ENCODE peak calls at places on chromosome 16, in six cellular contexts. One of them, this sample, is unnamed. For H3K27me3, the result is how much of the 10 kb centered on the place peaks cover.

GRCh38 chr16:1723450-1724147 is 17.6 kb downstream of the MAPK8IP3 start:
- DNase-seq in lung: no peak
- DNase-seq in AG04450: no peak
- DNase-seq in ovary: no peak
- DNase-seq in left ventricle myocardium inferior: no peak
- DNase-seq in HCT116: no peak
- DNase-seq in this sample: peak

GRCh38 chr16:10946308-10946707 is 1.9 kb downstream of the CLEC16A start:
- DNase-seq in ovary: no peak
- DNase-seq in left ventricle myocardium inferior: no peak
- DNase-seq in HCT116: no peak
- DNase-seq in AG04450: no peak
- DNase-seq in lung: peak
- DNase-seq in this sample: no peak

GRCh38 chr16:22789281-22789945 is 24.5 kb upstream of the HS3ST2 start:
- DNase-seq in HCT116: no peak
- DNase-seq in lung: no peak
- DNase-seq in ovary: no peak
- DNase-seq in AG04450: no peak
- DNase-seq in left ventricle myocardium inferior: no peak
- DNase-seq in this sample: no peak

GRCh38 chr16:63315229-63315628 is 1279.0 kb upstream of the CDH8 start:
- DNase-seq in HCT116: no peak
- DNase-seq in left ventricle myocardium inferior: no peak
- DNase-seq in AG04450: no peak
- DNase-seq in ovary: no peak
- DNase-seq in lung: no peak
- DNase-seq in this sample: no peak

GRCh38 chr16:23835390-23836077 is at the start of gene PRKCB:
- DNase-seq in left ventricle myocardium inferior: peak
- DNase-seq in lung: peak
- DNase-seq in HCT116: no peak
- DNase-seq in AG04450: no peak
- DNase-seq in ovary: peak
- DNase-seq in this sample: peak

GRCh38 chr16:1825381-1825863 is 1.2 kb downstream of the HAGH start:
- DNase-seq in HCT116: no peak
- DNase-seq in ovary: no peak
- DNase-seq in left ventricle myocardium inferior: no peak
- DNase-seq in AG04450: no peak
- DNase-seq in lung: no peak
- DNase-seq in this sample: peak

GRCh38 chr16:77748426-77748825 is 26.1 kb downstream of the NUDT7 start:
- DNase-seq in HCT116: no peak
- DNase-seq in left ventricle myocardium inferior: no peak
- DNase-seq in lung: no peak
- DNase-seq in ovary: no peak
- DNase-seq in AG04450: no peak
- DNase-seq in this sample: no peak

GRCh38 chr16:56189990-56190902 is 1.0 kb upstream of the GNAO1 start:
- DNase-seq in HCT116: no peak
- DNase-seq in ovary: no peak
- DNase-seq in left ventricle myocardium inferior: no peak
- DNase-seq in AG04450: no peak
- DNase-seq in lung: no peak
- DNase-seq in this sample: peak

GRCh38 chr16:69176033-69176780 is 10.8 kb upstream of the SNTB2 start:
- DNase-seq in left ventricle myocardium inferior: no peak
- DNase-seq in AG04450: peak
- DNase-seq in ovary: no peak
- DNase-seq in HCT116: no peak
- DNase-seq in lung: no peak
- DNase-seq in this sample: no peak

GRCh38 chr16:28899882-28900600 is 21.8 kb downstream of the ATP2A1 start:
- DNase-seq in lung: no peak
- DNase-seq in ovary: no peak
- DNase-seq in left ventricle myocardium inferior: no peak
- DNase-seq in AG04450: no peak
- DNase-seq in HCT116: no peak
- DNase-seq in this sample: no peak

GRCh38 chr16:68642436-68643064 is 2.6 kb upstream of the CDH3 start:
- DNase-seq in ovary: peak
- DNase-seq in left ventricle myocardium inferior: no peak
- DNase-seq in AG04450: no peak
- DNase-seq in lung: peak
- DNase-seq in HCT116: no peak
- DNase-seq in this sample: no peak

GRCh38 chr16:56013962-56014552 is 138.9 kb upstream of the CES5A start:
- DNase-seq in lung: peak
- DNase-seq in ovary: no peak
- DNase-seq in left ventricle myocardium inferior: peak
- DNase-seq in HCT116: peak
- DNase-seq in AG04450: no peak
- DNase-seq in this sample: peak

GRCh38 chr16:68416057-68417046 is 32.0 kb downstream of the SMPD3 start:
- DNase-seq in lung: peak
- DNase-seq in AG04450: no peak
- DNase-seq in ovary: no peak
- DNase-seq in left ventricle myocardium inferior: no peak
- DNase-seq in HCT116: no peak
- DNase-seq in this sample: no peak

GRCh38 chr16:56983211-56983751 is 6.1 kb upstream of the NLRC5 start:
- DNase-seq in AG04450: no peak
- DNase-seq in left ventricle myocardium inferior: no peak
- DNase-seq in ovary: no peak
- DNase-seq in lung: no peak
- DNase-seq in HCT116: no peak
- DNase-seq in this sample: no peak

GRCh38 chr16:79283578-79283977 is 317.0 kb downstream of the MAF start:
- DNase-seq in AG04450: no peak
- DNase-seq in lung: no peak
- DNase-seq in HCT116: no peak
- DNase-seq in ovary: no peak
- DNase-seq in left ventricle myocardium inferior: no peak
- DNase-seq in this sample: no peak

GRCh38 chr16:65125871-65126270 is 4.0 kb upstream of the CDH11 start:
- DNase-seq in HCT116: no peak
- DNase-seq in ovary: peak
- DNase-seq in left ventricle myocardium inferior: no peak
- DNase-seq in lung: no peak
- DNase-seq in AG04450: no peak
- DNase-seq in this sample: no peak

GRCh38 chr16:15613676-15614075 is 29.3 kb downstream of the MARF1 start:
- DNase-seq in lung: no peak
- DNase-seq in AG04450: no peak
- DNase-seq in HCT116: peak
- DNase-seq in ovary: no peak
- DNase-seq in left ventricle myocardium inferior: no peak
- DNase-seq in this sample: no peak

GRCh38 chr16:83420206-83420760 is 387.5 kb upstream of the HSBP1 start:
- DNase-seq in AG04450: no peak
- DNase-seq in left ventricle myocardium inferior: no peak
- DNase-seq in HCT116: no peak
- DNase-seq in lung: no peak
- DNase-seq in ovary: no peak
- DNase-seq in this sample: no peak

GRCh38 chr16:68275611-68276191 is 11.4 kb downstream of the SLC7A6 start:
- DNase-seq in AG04450: no peak
- DNase-seq in left ventricle myocardium inferior: no peak
- DNase-seq in ovary: no peak
- DNase-seq in lung: no peak
- DNase-seq in HCT116: no peak
- DNase-seq in this sample: no peak

GRCh38 chr16:25580071-25580470 is 111.7 kb upstream of the HS3ST4 start:
- DNase-seq in lung: no peak
- DNase-seq in HCT116: no peak
- DNase-seq in left ventricle myocardium inferior: no peak
- DNase-seq in ovary: no peak
- DNase-seq in AG04450: no peak
- DNase-seq in this sample: no peak

GRCh38 chr16:30527635-30528178 is 1.3 kb upstream of the ZNF768 start:
- DNase-seq in lung: no peak
- DNase-seq in AG04450: no peak
- DNase-seq in ovary: no peak
- DNase-seq in HCT116: no peak
- DNase-seq in left ventricle myocardium inferior: no peak
- DNase-seq in this sample: no peak

GRCh38 chr16:83137326-83137770 is 510.6 kb downstream of the CDH13 start:
- DNase-seq in HCT116: no peak
- DNase-seq in lung: no peak
- DNase-seq in ovary: no peak
- DNase-seq in left ventricle myocardium inferior: no peak
- DNase-seq in AG04450: peak
- DNase-seq in this sample: no peak

GRCh38 chr16:51465026-51465425 is 314.0 kb upstream of the SALL1 start:
- DNase-seq in lung: no peak
- DNase-seq in left ventricle myocardium inferior: no peak
- DNase-seq in HCT116: no peak
- DNase-seq in AG04450: no peak
- DNase-seq in ovary: no peak
- DNase-seq in this sample: no peak

GRCh38 chr16:30567991-30568638 is 3.4 kb downstream of the ZNF688 start:
- DNase-seq in HCT116: no peak
- DNase-seq in AG04450: peak
- DNase-seq in ovary: no peak
- DNase-seq in lung: no peak
- DNase-seq in left ventricle myocardium inferior: no peak
- DNase-seq in this sample: no peak

GRCh38 chr16:57614546-57615343 is 13.7 kb upstream of the ADGRG1 start:
- DNase-seq in left ventricle myocardium inferior: no peak
- DNase-seq in AG04450: no peak
- DNase-seq in ovary: peak
- DNase-seq in lung: no peak
- DNase-seq in HCT116: no peak
- DNase-seq in this sample: no peak

GRCh38 chr16:77191259-77191969 is 424 bp downstream of the MON1B start:
- DNase-seq in ovary: no peak
- DNase-seq in left ventricle myocardium inferior: no peak
- DNase-seq in AG04450: no peak
- DNase-seq in HCT116: no peak
- DNase-seq in lung: peak
- DNase-seq in this sample: peak

GRCh38 chr16:17743578-17743977 is 272.8 kb upstream of the XYLT1 start:
- DNase-seq in lung: no peak
- DNase-seq in left ventricle myocardium inferior: no peak
- DNase-seq in AG04450: no peak
- DNase-seq in ovary: no peak
- DNase-seq in HCT116: no peak
- DNase-seq in this sample: no peak

GRCh38 chr16:17748005-17748719 is 277.4 kb upstream of the XYLT1 start:
- DNase-seq in lung: no peak
- DNase-seq in HCT116: no peak
- DNase-seq in ovary: no peak
- DNase-seq in left ventricle myocardium inferior: no peak
- DNase-seq in AG04450: no peak
- DNase-seq in this sample: no peak

GRCh38 chr16:17747357-17747756 is 276.6 kb upstream of the XYLT1 start:
- DNase-seq in HCT116: no peak
- DNase-seq in ovary: no peak
- DNase-seq in left ventricle myocardium inferior: no peak
- DNase-seq in lung: no peak
- DNase-seq in AG04450: no peak
- DNase-seq in this sample: no peak

GRCh38 chr16:17743158-17743557 is 272.4 kb upstream of the XYLT1 start:
- DNase-seq in ovary: no peak
- DNase-seq in AG04450: no peak
- DNase-seq in left ventricle myocardium inferior: no peak
- DNase-seq in HCT116: no peak
- DNase-seq in lung: no peak
- DNase-seq in this sample: no peak

DNA sequence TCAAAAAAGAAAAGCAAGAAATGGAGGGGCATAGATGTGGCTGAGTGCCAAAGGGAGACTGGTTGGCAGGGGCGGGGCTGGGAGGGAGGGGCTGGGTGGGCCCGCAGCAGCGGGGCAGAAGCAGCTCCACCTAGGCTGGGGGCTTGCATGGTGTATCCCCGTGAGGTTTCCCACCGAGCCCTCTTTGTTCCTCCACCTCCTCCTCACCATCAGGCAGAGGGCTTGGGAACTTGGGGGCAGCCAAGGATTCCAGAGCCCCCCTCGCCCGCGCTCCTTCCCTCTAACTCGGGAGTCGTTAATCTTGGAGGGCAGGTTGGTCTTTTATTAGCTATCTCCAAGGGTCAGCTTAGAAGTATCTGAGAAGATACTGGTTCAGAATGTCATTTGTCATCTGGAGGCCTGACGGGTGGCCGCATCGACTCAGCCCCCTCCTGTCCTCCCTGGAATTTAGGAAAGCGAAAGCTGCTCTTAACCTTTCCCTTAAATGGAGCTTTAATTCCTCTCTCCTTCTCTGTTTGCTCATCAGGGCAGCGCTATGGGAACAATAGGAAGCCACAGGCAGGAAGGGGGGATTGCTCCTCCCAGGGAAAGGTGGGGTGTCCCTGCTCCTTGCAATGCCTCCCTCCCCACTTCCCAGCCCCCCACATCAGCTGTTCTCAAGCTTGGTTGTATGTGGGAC is 274.3 kb upstream of the XYLT1 start:
- DNase-seq in AG04450: no peak
- DNase-seq in ovary: no peak
- DNase-seq in HCT116: no peak
- DNase-seq in lung: no peak
- DNase-seq in left ventricle myocardium inferior: no peak
- DNase-seq in this sample: no peak
- H3K4me3 ChIP-seq in AG04450: peak
- H3K4me3 ChIP-seq in ovary: peak
- H3K4me3 ChIP-seq in HCT116: no peak
- H3K4me3 ChIP-seq in lung: no peak
- H3K4me3 ChIP-seq in left ventricle myocardium inferior: no peak
- H3K4me3 ChIP-seq in this sample: no peak

GRCh38 chr16:19711643-19712042 is 6.4 kb downstream of the KNOP1 start:
- DNase-seq in ovary: no peak
- DNase-seq in AG04450: no peak
- DNase-seq in left ventricle myocardium inferior: no peak
- DNase-seq in HCT116: no peak
- DNase-seq in lung: no peak
- DNase-seq in this sample: no peak
- H3K27ac ChIP-seq in ovary: no peak
- H3K27ac ChIP-seq in AG04450: no peak
- H3K27ac ChIP-seq in left ventricle myocardium inferior: peak
- H3K27ac ChIP-seq in HCT116: no peak
- H3K27ac ChIP-seq in lung: no peak
- H3K27ac ChIP-seq in this sample: no peak

GRCh38 chr16:90009172-90009899 is 9.9 kb downstream of the DBNDD1 start:
- DNase-seq in left ventricle myocardium inferior: no peak
- DNase-seq in HCT116: no peak
- DNase-seq in lung: no peak
- DNase-seq in ovary: no peak
- DNase-seq in AG04450: no peak
- DNase-seq in this sample: no peak
- H3K27me3 ChIP-seq in left ventricle myocardium inferior: under half
- H3K27me3 ChIP-seq in HCT116: under half
- H3K27me3 ChIP-seq in lung: under half
- H3K27me3 ChIP-seq in ovary: under half
- H3K27me3 ChIP-seq in AG04450: under half
- H3K27me3 ChIP-seq in this sample: under half

DNA sequence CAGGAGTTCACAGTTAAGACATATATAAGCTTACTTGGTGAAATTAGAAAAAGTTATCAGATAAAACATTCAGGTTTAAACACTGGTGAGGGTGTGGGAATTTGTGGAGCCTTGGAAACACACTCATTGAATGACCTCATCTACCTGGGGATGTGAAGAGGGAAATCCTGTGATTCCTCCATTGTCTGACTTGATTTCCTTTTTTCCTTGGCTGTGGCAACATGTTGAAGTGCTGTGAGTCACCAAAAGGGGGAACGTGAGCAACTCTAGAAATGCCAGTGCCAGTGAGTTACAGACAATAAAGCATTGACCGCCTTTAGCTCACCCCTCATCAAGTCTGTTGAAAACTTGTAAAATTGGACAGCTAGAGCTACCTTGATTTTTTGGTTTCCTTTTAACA is 1.8 kb downstream of the HMOX2 start:
- DNase-seq in left ventricle myocardium inferior: no peak
- DNase-seq in lung: no peak
- DNase-seq in HCT116: peak
- DNase-seq in AG04450: no peak
- DNase-seq in ovary: no peak
- DNase-seq in this sample: no peak
- H3K4me3 ChIP-seq in left ventricle myocardium inferior: peak
- H3K4me3 ChIP-seq in lung: no peak
- H3K4me3 ChIP-seq in HCT116: peak
- H3K4me3 ChIP-seq in AG04450: no peak
- H3K4me3 ChIP-seq in ovary: no peak
- H3K4me3 ChIP-seq in this sample: no peak

This sample was measured in right cardiac atrium.